ENCODE peak calls at places on chromosomes 4 and X, in four cellular contexts. L, S, D and B are unnamed samples.
A peak's percentile ranks its signal among the peaks of the same experiment; 100 is the strongest.

GRCh38 chr4:119207051-119207450 is 5.5 kb upstream of the USP53 start:
- DNase-seq in D (no peak), S (no peak), L (no peak), B (no peak)

GRCh38 chr4:158253350-158253980 is 43.2 kb downstream of the TMEM144 start:
- DNase-seq in S (peak; percentile 46), L (peak; percentile 21), D (no peak), B (peak; percentile 27)

GRCh38 chr4:5206391-5206790 is 155.1 kb downstream of the STK32B start:
- DNase-seq in S (no peak), L (no peak), D (no peak), B (peak; percentile 49)

GRCh38 chr4:187167126-187167525 is 443.5 kb upstream of the FAT1 start:
- DNase-seq in S (no peak), D (no peak), L (no peak), B (no peak)

GRCh38 chr4:158796370-158797140 is 27.7 kb downstream of the FNIP2 start:
- DNase-seq in L (no peak), D (no peak), S (no peak), B (no peak)

GRCh38 chrX:68238568-68238967 is 194.7 kb downstream of the OPHN1 start:
- DNase-seq in D (peak; percentile 51), L (peak; percentile 51), S (peak; percentile 27), B (no peak)

GRCh38 chr4:186201535-186202230 is 10.3 kb downstream of the CYP4V2 start:
- DNase-seq in S (peak; percentile 56), L (peak; percentile 53), D (peak; percentile 64), B (peak; percentile 66)

GRCh38 chr4:67593741-67594175 is 35.2 kb downstream of the STAP1 start:
- DNase-seq in L (no peak), D (no peak), S (no peak), B (no peak)

GRCh38 chr4:56164921-56165320 is 216.2 kb downstream of the CEP135 start:
- DNase-seq in D (no peak), L (no peak), S (no peak), B (no peak)

GRCh38 chrX:101263766-101264165 is 27.4 kb downstream of the TAF7L start:
- DNase-seq in D (no peak), S (no peak), L (no peak), B (no peak)

GRCh38 chrX:139158256-139158655 is 372.3 kb upstream of the F9 start:
- DNase-seq in L (no peak), S (no peak), D (no peak), B (no peak)

GRCh38 chrX:116009871-116010710 is 160.5 kb upstream of the AGTR2 start:
- DNase-seq in L (peak; percentile 30), D (no peak), S (no peak), B (no peak)

GRCh38 chr4:14827111-14827510 is 175.2 kb upstream of the CPEB2 start:
- DNase-seq in D (no peak), S (no peak), L (no peak), B (no peak)

GRCh38 chr4:181525641-181526040 is 717.6 kb upstream of the TENM3 start:
- DNase-seq in L (no peak), S (no peak), D (no peak), B (no peak)

GRCh38 chr4:100982345-100982744 is 365.0 kb downstream of the PPP3CA start:
- DNase-seq in S (no peak), L (no peak), D (no peak), B (no peak)
- TF ChIP-seq SP1 in S (no peak), L (no peak), D (no peak), B (no peak)

GRCh38 chr4:87985097-87985886 is 9.8 kb downstream of the SPP1 start:
- DNase-seq in L (peak; percentile 74), D (peak; percentile 74), S (peak; percentile 14), B (peak; percentile 58)

GRCh38 chr4:87982036-87982435 is 6.5 kb downstream of the SPP1 start:
- DNase-seq in L (no peak), D (no peak), S (no peak), B (no peak)

GRCh38 chr4:87982446-87982845 is 6.9 kb downstream of the SPP1 start:
- DNase-seq in D (no peak), S (no peak), L (no peak), B (no peak)

GRCh38 chr4:87985887-87986200 is 10.3 kb downstream of the SPP1 start:
- DNase-seq in S (no peak), L (no peak), D (no peak), B (no peak)

GRCh38 chr4:87983996-87984395 is 8.5 kb downstream of the SPP1 start:
- DNase-seq in D (no peak), S (no peak), L (no peak), B (no peak)
- TF ChIP-seq SP1 in D (no peak), S (no peak), L (no peak), B (no peak)

DNA sequence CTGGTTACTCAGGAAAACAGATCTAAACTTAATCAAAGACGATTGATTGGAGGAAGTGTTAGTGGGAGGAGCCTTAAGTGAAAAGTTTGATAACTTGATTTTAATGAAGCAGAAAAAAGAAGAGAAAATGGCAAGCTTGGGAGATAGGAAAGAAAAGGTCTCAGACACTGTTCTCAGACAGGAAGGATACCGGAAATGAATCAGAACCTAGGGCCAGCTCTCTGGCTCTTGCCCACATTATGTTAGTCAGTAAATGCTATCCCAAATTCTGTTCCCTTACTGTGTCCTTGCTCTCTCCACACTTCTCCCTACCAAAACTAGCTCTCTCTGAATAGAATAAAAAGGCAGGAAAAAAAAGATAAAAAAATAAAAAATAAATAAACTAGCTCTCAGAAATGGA is 48.6 kb upstream of the TMEM164 start:
- DNase-seq in L (no peak), S (no peak), D (no peak), B (no peak)
- TF ChIP-seq SP1 in L (no peak), S (no peak), D (no peak), B (no peak)

DNA sequence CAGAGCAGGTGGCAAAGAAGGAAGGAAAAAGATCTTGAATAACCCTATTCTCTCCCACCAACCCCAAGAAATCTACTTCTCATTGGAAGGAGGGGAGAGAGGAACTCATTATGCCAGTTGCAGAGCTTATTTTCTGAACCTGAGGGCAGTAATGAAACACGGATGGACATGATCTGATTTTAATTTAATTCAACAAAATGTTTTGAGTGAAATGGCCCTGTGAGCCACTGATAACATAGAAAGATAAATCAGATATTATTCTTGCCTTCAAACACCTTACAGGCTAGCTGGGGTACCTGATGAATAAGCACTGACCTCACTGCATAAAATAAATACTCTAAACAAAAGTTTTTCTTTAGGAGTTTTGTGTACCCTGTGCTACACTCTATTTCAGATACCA is 30.3 kb downstream of the DAPP1 start:
- DNase-seq in S (no peak), L (no peak), D (no peak), B (no peak)
- TF ChIP-seq SP1 in S (no peak), L (no peak), D (no peak), B (no peak)

DNA sequence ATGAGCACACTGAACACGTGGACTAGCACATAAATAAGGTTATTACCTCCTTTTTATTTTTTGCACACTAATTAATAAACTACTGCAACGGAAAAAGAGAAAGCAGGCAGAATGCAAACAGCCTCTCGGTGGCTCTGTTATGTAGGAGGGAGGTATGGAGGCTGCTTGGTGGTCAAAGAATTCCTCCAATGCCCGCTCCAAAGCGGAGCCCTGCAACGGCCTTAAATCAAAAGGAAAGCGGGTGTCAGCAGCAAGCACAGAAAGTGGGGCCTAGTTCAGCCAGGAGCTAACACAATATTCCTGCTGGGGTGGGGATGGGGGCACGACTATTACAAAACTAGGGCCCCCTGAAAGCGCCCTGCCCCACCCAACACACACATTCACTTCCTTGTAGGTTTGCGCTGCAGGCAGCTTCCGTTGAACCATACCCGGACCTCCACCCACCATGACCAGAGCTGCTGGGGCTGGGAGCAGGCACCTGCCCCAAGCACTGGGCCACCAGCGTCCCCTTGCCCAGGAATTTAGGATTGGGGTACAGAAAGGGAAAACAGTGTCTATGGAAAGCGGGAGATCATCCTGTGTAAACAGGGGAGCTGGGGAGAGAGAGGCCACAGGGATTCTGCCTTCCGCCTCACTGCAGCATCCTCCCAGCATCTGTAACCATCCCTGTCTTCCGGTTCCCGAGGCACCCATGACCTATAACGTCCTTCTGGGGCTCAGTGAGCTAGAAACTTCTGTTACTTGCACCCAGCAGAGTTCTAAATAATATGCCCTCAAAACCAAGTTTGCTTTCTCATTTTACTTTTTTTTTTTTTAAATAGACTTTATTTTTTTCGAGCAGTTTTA is 57.1 kb upstream of the DDX3X start:
- DNase-seq in L (no peak), D (no peak), S (no peak), B (no peak)
- TF ChIP-seq SP1 in L (no peak), D (no peak), S (no peak), B (no peak)

GRCh38 chr4:40842318-40842717 is 92.6 kb downstream of the NSUN7 start:
- DNase-seq in L (no peak), S (no peak), D (no peak), B (no peak)
- TF ChIP-seq SP1 in L (no peak), S (no peak), D (no peak), B (no peak)

GRCh38 chr4:164700471-164700870 is 53.5 kb upstream of the SMIM31 start:
- DNase-seq in S (peak; percentile 49), L (peak; percentile 66), D (peak; percentile 81), B (peak; percentile 56)
- TF ChIP-seq SP1 in S (no peak), L (no peak), D (no peak), B (no peak)

GRCh38 chr4:122635205-122635604 is 14.3 kb upstream of the IL21 start:
- DNase-seq in L (no peak), D (no peak), S (no peak), B (no peak)
- TF ChIP-seq SP1 in L (no peak), D (no peak), S (no peak), B (no peak)